ENCODE peak calls at places on chromosomes 11 and 22, in six cellular contexts. One of them, this sample, is unnamed.

GRCh38 chr11:16763746-16764145 is 25.3 kb downstream of the C11orf58 start:
- DNase-seq in spleen: no peak
- DNase-seq in adrenal gland: no peak
- DNase-seq in ovary: no peak
- DNase-seq in A549: no peak
- DNase-seq in HCT116: no peak
- DNase-seq in this sample: no peak

GRCh38 chr22:20205464-20205963 is 54.7 kb upstream of the CCDC188 start:
- DNase-seq in spleen: no peak
- DNase-seq in adrenal gland: no peak
- DNase-seq in ovary: no peak
- DNase-seq in A549: no peak
- DNase-seq in HCT116: no peak
- DNase-seq in this sample: no peak

GRCh38 chr11:61297741-61298140 is 2.6 kb upstream of the VWCE start:
- DNase-seq in spleen: peak
- DNase-seq in adrenal gland: no peak
- DNase-seq in ovary: peak
- DNase-seq in A549: no peak
- DNase-seq in HCT116: no peak
- DNase-seq in this sample: no peak

GRCh38 chr11:64935634-64936081 is at the start of gene GPHA2:
- DNase-seq in spleen: no peak
- DNase-seq in adrenal gland: no peak
- DNase-seq in ovary: peak
- DNase-seq in A549: no peak
- DNase-seq in HCT116: no peak
- DNase-seq in this sample: no peak

GRCh38 chr11:86205415-86206268 is 38.9 kb upstream of the EED start:
- DNase-seq in spleen: no peak
- DNase-seq in adrenal gland: no peak
- DNase-seq in ovary: no peak
- DNase-seq in A549: no peak
- DNase-seq in HCT116: no peak
- DNase-seq in this sample: no peak

GRCh38 chr11:65454311-65454695 is 31.7 kb downstream of the NEAT1 start:
- DNase-seq in spleen: no peak
- DNase-seq in adrenal gland: no peak
- DNase-seq in ovary: no peak
- DNase-seq in A549: no peak
- DNase-seq in HCT116: no peak
- DNase-seq in this sample: no peak

GRCh38 chr22:45868586-45869443 is 108.1 kb downstream of the WNT7B start:
- DNase-seq in spleen: peak
- DNase-seq in adrenal gland: no peak
- DNase-seq in ovary: no peak
- DNase-seq in A549: no peak
- DNase-seq in HCT116: no peak
- DNase-seq in this sample: no peak

GRCh38 chr11:20355221-20356219 is 8.0 kb upstream of the HTATIP2 start:
- DNase-seq in spleen: no peak
- DNase-seq in adrenal gland: no peak
- DNase-seq in ovary: no peak
- DNase-seq in A549: peak
- DNase-seq in HCT116: peak
- DNase-seq in this sample: peak

GRCh38 chr11:83069441-83070043 is 2.2 kb downstream of the RAB30 start:
- DNase-seq in spleen: no peak
- DNase-seq in adrenal gland: no peak
- DNase-seq in ovary: no peak
- DNase-seq in A549: no peak
- DNase-seq in HCT116: no peak
- DNase-seq in this sample: no peak

GRCh38 chr22:19576460-19577421 is 52.5 kb upstream of the CLDN5 start:
- DNase-seq in spleen: no peak
- DNase-seq in adrenal gland: no peak
- DNase-seq in ovary: no peak
- DNase-seq in A549: no peak
- DNase-seq in HCT116: no peak
- DNase-seq in this sample: no peak

GRCh38 chr22:50074056-50074455 is 11.2 kb downstream of the MLC1 start:
- DNase-seq in spleen: peak
- DNase-seq in adrenal gland: no peak
- DNase-seq in ovary: no peak
- DNase-seq in A549: no peak
- DNase-seq in HCT116: no peak
- DNase-seq in this sample: no peak

GRCh38 chr11:19437760-19438159 is 197.0 kb upstream of the E2F8 start:
- DNase-seq in spleen: no peak
- DNase-seq in adrenal gland: no peak
- DNase-seq in ovary: no peak
- DNase-seq in A549: peak
- DNase-seq in HCT116: no peak
- DNase-seq in this sample: no peak

GRCh38 chr22:20836987-20837823 is 21.4 kb downstream of the PI4KA start:
- DNase-seq in spleen: no peak
- DNase-seq in adrenal gland: no peak
- DNase-seq in ovary: no peak
- DNase-seq in A549: no peak
- DNase-seq in HCT116: no peak
- DNase-seq in this sample: no peak

GRCh38 chr11:78168539-78169477 is 19.6 kb downstream of the KCTD21 start:
- DNase-seq in spleen: no peak
- DNase-seq in adrenal gland: peak
- DNase-seq in ovary: peak
- DNase-seq in A549: no peak
- DNase-seq in HCT116: no peak
- DNase-seq in this sample: no peak

GRCh38 chr11:82732734-82733443 is 775 bp downstream of the FAM181B start:
- DNase-seq in spleen: peak
- DNase-seq in adrenal gland: peak
- DNase-seq in ovary: peak
- DNase-seq in A549: no peak
- DNase-seq in HCT116: no peak
- DNase-seq in this sample: peak

GRCh38 chr11:43408277-43408676 is 49.6 kb downstream of the TTC17 start:
- DNase-seq in spleen: no peak
- DNase-seq in adrenal gland: no peak
- DNase-seq in ovary: no peak
- DNase-seq in A549: no peak
- DNase-seq in HCT116: no peak
- DNase-seq in this sample: no peak

GRCh38 chr11:134041349-134041748 is 27.5 kb upstream of the JAM3 start:
- DNase-seq in spleen: no peak
- DNase-seq in adrenal gland: no peak
- DNase-seq in ovary: no peak
- DNase-seq in A549: no peak
- DNase-seq in HCT116: no peak
- DNase-seq in this sample: no peak

GRCh38 chr22:46010951-46011626 is 34.1 kb upstream of the WNT7B start:
- DNase-seq in spleen: peak
- DNase-seq in adrenal gland: no peak
- DNase-seq in ovary: peak
- DNase-seq in A549: no peak
- DNase-seq in HCT116: no peak
- DNase-seq in this sample: no peak

GRCh38 chr11:96161271-96162089 is 181.5 kb downstream of the MAML2 start:
- DNase-seq in spleen: no peak
- DNase-seq in adrenal gland: no peak
- DNase-seq in ovary: no peak
- DNase-seq in A549: no peak
- DNase-seq in HCT116: no peak
- DNase-seq in this sample: no peak

GRCh38 chr11:117909611-117910382 is 19.4 kb downstream of the TMPRSS13 start:
- DNase-seq in spleen: peak
- DNase-seq in adrenal gland: peak
- DNase-seq in ovary: peak
- DNase-seq in A549: no peak
- DNase-seq in HCT116: no peak
- DNase-seq in this sample: peak

GRCh38 chr11:114762437-114762836 is 84.1 kb downstream of the NXPE2 start:
- DNase-seq in spleen: no peak
- DNase-seq in adrenal gland: peak
- DNase-seq in ovary: peak
- DNase-seq in A549: peak
- DNase-seq in HCT116: no peak
- DNase-seq in this sample: peak

GRCh38 chr22:46854125-46854870 is 91.8 kb downstream of the TBC1D22A start:
- DNase-seq in spleen: no peak
- DNase-seq in adrenal gland: peak
- DNase-seq in ovary: no peak
- DNase-seq in A549: no peak
- DNase-seq in HCT116: no peak
- DNase-seq in this sample: no peak

GRCh38 chr11:56716379-56716854 is 17.5 kb downstream of the OR9G1 start:
- DNase-seq in spleen: no peak
- DNase-seq in adrenal gland: no peak
- DNase-seq in ovary: no peak
- DNase-seq in A549: no peak
- DNase-seq in HCT116: no peak
- DNase-seq in this sample: no peak

GRCh38 chr11:113723706-113724246 is 17.7 kb upstream of the TMPRSS5 start:
- DNase-seq in spleen: no peak
- DNase-seq in adrenal gland: no peak
- DNase-seq in ovary: no peak
- DNase-seq in A549: no peak
- DNase-seq in HCT116: no peak
- DNase-seq in this sample: no peak

GRCh38 chr11:73983764-73984543 is 1.3 kb upstream of the UCP2 start:
- DNase-seq in spleen: peak
- DNase-seq in adrenal gland: no peak
- DNase-seq in ovary: no peak
- DNase-seq in A549: no peak
- DNase-seq in HCT116: no peak
- DNase-seq in this sample: peak

GRCh38 chr11:122037911-122038310 is 78.1 kb downstream of the BLID start:
- DNase-seq in spleen: no peak
- DNase-seq in adrenal gland: no peak
- DNase-seq in ovary: no peak
- DNase-seq in A549: no peak
- DNase-seq in HCT116: no peak
- DNase-seq in this sample: no peak

GRCh38 chr11:64209563-64209843 is 3.0 kb downstream of the FERMT3 start:
- DNase-seq in spleen: no peak
- DNase-seq in adrenal gland: no peak
- DNase-seq in ovary: no peak
- DNase-seq in A549: no peak
- DNase-seq in HCT116: no peak
- DNase-seq in this sample: no peak

GRCh38 chr11:2929511-2929879 is 275 bp upstream of the PHLDA2 start:
- DNase-seq in spleen: peak
- DNase-seq in adrenal gland: no peak
- DNase-seq in ovary: peak
- DNase-seq in A549: peak
- DNase-seq in HCT116: peak
- DNase-seq in this sample: no peak

GRCh38 chr11:2928605-2929510 is at the start of gene PHLDA2:
- DNase-seq in spleen: peak
- DNase-seq in adrenal gland: no peak
- DNase-seq in ovary: peak
- DNase-seq in A549: peak
- DNase-seq in HCT116: peak
- DNase-seq in this sample: peak

GRCh38 chr11:2931416-2931746 is 2.2 kb upstream of the PHLDA2 start:
- DNase-seq in spleen: no peak
- DNase-seq in adrenal gland: no peak
- DNase-seq in ovary: no peak
- DNase-seq in A549: no peak
- DNase-seq in HCT116: no peak
- DNase-seq in this sample: no peak

GRCh38 chr11:2930705-2931415 is 1.6 kb upstream of the PHLDA2 start:
- DNase-seq in spleen: peak
- DNase-seq in adrenal gland: peak
- DNase-seq in ovary: no peak
- DNase-seq in A549: peak
- DNase-seq in HCT116: peak
- DNase-seq in this sample: peak

GRCh38 chr11:2929880-2930704 is 872 bp upstream of the PHLDA2 start:
- DNase-seq in spleen: peak
- DNase-seq in adrenal gland: no peak
- DNase-seq in ovary: peak
- DNase-seq in A549: peak
- DNase-seq in HCT116: peak
- DNase-seq in this sample: no peak
- TF ChIP-seq POLR2A in spleen: no peak
- TF ChIP-seq POLR2A in adrenal gland: no peak
- TF ChIP-seq POLR2A in ovary: no peak
- TF ChIP-seq POLR2A in A549: no peak
- TF ChIP-seq POLR2A in HCT116: peak
- TF ChIP-seq POLR2A in this sample: no peak

GRCh38 chr11:11910541-11910940 is 68.8 kb downstream of the USP47 start:
- DNase-seq in spleen: no peak
- DNase-seq in adrenal gland: no peak
- DNase-seq in ovary: no peak
- DNase-seq in A549: no peak
- DNase-seq in HCT116: no peak
- DNase-seq in this sample: no peak
- TF ChIP-seq POLR2A in spleen: no peak
- TF ChIP-seq POLR2A in adrenal gland: no peak
- TF ChIP-seq POLR2A in ovary: no peak
- TF ChIP-seq POLR2A in A549: no peak
- TF ChIP-seq POLR2A in HCT116: no peak
- TF ChIP-seq POLR2A in this sample: no peak

GRCh38 chr22:39313258-39314001 is 6.0 kb downstream of the RPL3 start:
- DNase-seq in spleen: no peak
- DNase-seq in adrenal gland: peak
- DNase-seq in ovary: no peak
- DNase-seq in A549: no peak
- DNase-seq in HCT116: no peak
- DNase-seq in this sample: no peak
- TF ChIP-seq POLR2A in spleen: no peak
- TF ChIP-seq POLR2A in adrenal gland: no peak
- TF ChIP-seq POLR2A in ovary: no peak
- TF ChIP-seq POLR2A in A549: no peak
- TF ChIP-seq POLR2A in HCT116: no peak
- TF ChIP-seq POLR2A in this sample: no peak

GRCh38 chr22:29328055-29328454 is 12.6 kb upstream of the RASL10A start:
- DNase-seq in spleen: no peak
- DNase-seq in adrenal gland: no peak
- DNase-seq in ovary: no peak
- DNase-seq in A549: no peak
- DNase-seq in HCT116: no peak
- DNase-seq in this sample: no peak
- TF ChIP-seq POLR2A in spleen: no peak
- TF ChIP-seq POLR2A in adrenal gland: no peak
- TF ChIP-seq POLR2A in ovary: no peak
- TF ChIP-seq POLR2A in A549: no peak
- TF ChIP-seq POLR2A in HCT116: no peak
- TF ChIP-seq POLR2A in this sample: no peak

DNA sequence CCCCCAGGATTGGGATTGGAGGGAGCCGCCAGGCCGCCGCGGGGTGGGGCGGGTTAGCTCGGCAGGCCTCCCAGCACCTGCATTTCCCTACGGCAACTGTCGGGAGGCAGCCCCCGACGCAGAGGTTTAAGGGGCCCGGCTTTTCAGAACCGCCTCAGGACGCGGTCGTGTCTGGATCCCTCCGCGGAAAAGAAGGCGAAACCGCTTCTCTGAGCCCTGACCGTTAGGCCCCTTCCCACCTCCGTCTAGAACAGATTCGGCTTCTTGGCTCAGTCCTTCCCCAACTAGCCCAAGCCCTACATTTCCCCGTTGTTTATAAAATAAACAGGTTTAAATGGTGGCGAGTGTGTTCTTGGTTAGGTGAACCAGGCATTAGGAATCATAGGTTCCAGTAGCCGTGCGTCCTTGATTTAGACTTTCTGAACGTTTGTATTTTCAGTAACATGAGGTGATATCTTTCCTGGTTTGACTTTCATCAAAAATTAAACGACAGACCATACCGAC is 1.0 kb upstream of the HSPA8 start:
- DNase-seq in spleen: no peak
- DNase-seq in adrenal gland: no peak
- DNase-seq in ovary: no peak
- DNase-seq in A549: no peak
- DNase-seq in HCT116: no peak
- DNase-seq in this sample: peak
- TF ChIP-seq POLR2A in spleen: no peak
- TF ChIP-seq POLR2A in adrenal gland: no peak
- TF ChIP-seq POLR2A in ovary: peak
- TF ChIP-seq POLR2A in A549: peak
- TF ChIP-seq POLR2A in HCT116: no peak
- TF ChIP-seq POLR2A in this sample: no peak

This sample was measured in erythroblast.